ENCODE peak calls at places on chromosomes 16 and 17, in nine cellular contexts. Z is activated T-helper 1 cell treated with anti-CD3 and anti-CD28 coated beads, Interleukin-2, amount 50 U/mL, for 16 hours; Q is posterior vena cava; P is H54; O is OCI-LY7; M is neural progenitor cell; L is DMS153; R is kidney epithelial cell; F is AG08396. Y is an unnamed sample.

GRCh38 chr17:9050801-9051401 is 29.6 kb downstream of the NTN1 start:
- DNase-seq in R (peak; percentile 49), M (peak; percentile 74), P (peak; percentile 52), F (no peak), Z (no peak), O (no peak), L (no peak), Q (peak; percentile 59), Y (no peak)

GRCh38 chr16:17448640-17449638 is 21.8 kb downstream of the XYLT1 start:
- DNase-seq in L (no peak), Z (no peak), F (no peak), M (no peak), P (no peak), O (peak; percentile 51), Q (no peak), R (no peak), Y (peak; percentile 93)

GRCh38 chr17:21463779-21464407 is 87.7 kb downstream of the KCNJ12 start:
- DNase-seq in O (no peak), M (peak; percentile 59), Q (no peak), F (no peak), Z (no peak), L (no peak), R (no peak), P (no peak), Y (no peak)

GRCh38 chr16:81752225-81752875 is 26.7 kb upstream of the PLCG2 start:
- DNase-seq in O (peak; percentile 89), R (no peak), Q (peak; percentile 92), L (no peak), M (no peak), Z (no peak), P (no peak), F (no peak), Y (peak; percentile 95)

GRCh38 chr16:19137621-19138128 is 23.9 kb downstream of the ITPRIPL2 start:
- DNase-seq in Z (no peak), Q (no peak), L (no peak), P (no peak), M (no peak), R (no peak), F (no peak), O (no peak), Y (no peak)

GRCh38 chr17:76797441-76797840 is 59.5 kb downstream of the MFSD11 start:
- DNase-seq in F (no peak), Z (no peak), Q (no peak), P (no peak), L (no peak), O (no peak), R (no peak), M (no peak), Y (no peak)

GRCh38 chr16:24035127-24035842 is 199.5 kb downstream of the PRKCB start:
- DNase-seq in L (no peak), Q (no peak), Z (no peak), R (no peak), P (no peak), M (peak; percentile 14), F (no peak), O (no peak), Y (peak; percentile 84)

GRCh38 chr16:48444574-48444973 is 59.4 kb upstream of the SIAH1 start:
- DNase-seq in F (peak; percentile 77), L (no peak), Z (no peak), P (peak; percentile 70), O (no peak), M (no peak), Q (no peak), R (peak; percentile 61), Y (no peak)

GRCh38 chr16:77213542-77214108 is 14.4 kb downstream of the SYCE1L start:
- DNase-seq in P (peak; percentile 77), L (no peak), R (peak; percentile 85), F (peak; percentile 84), Z (no peak), O (no peak), M (no peak), Q (no peak), Y (peak; percentile 81)

GRCh38 chr16:81492307-81492706 is 47.7 kb downstream of the CMIP start:
- DNase-seq in Z (no peak), P (no peak), Q (no peak), R (no peak), F (no peak), O (no peak), M (peak; percentile 68), L (no peak), Y (no peak)

GRCh38 chr17:10048951-10049350 is 143.9 kb upstream of the RCVRN start:
- DNase-seq in M (no peak), Z (no peak), R (no peak), F (no peak), O (no peak), Q (peak; percentile 31), L (no peak), P (no peak), Y (no peak)

GRCh38 chr16:29761882-29762281 is 16.1 kb upstream of the C16orf54 start:
- DNase-seq in M (no peak), O (no peak), R (no peak), L (no peak), Z (no peak), F (no peak), P (no peak), Q (no peak), Y (no peak)

GRCh38 chr16:15682105-15682570 is 32.1 kb downstream of the NDE1 start:
- DNase-seq in O (peak; percentile 25), M (peak; percentile 26), F (peak; percentile 46), P (peak; percentile 37), L (no peak), Z (no peak), Q (peak; percentile 82), R (peak; percentile 42), Y (no peak)

GRCh38 chr17:81928497-81929252 is 1.1 kb upstream of the MAFG start:
- DNase-seq in R (no peak), O (peak; percentile 19), F (no peak), M (no peak), L (no peak), Z (no peak), Q (no peak), P (no peak), Y (no peak)

GRCh38 chr16:30942421-30942796 is 6.5 kb upstream of the ORAI3 start:
- DNase-seq in R (no peak), Q (no peak), P (no peak), O (no peak), F (no peak), Z (no peak), L (no peak), M (no peak), Y (no peak)

GRCh38 chr17:78399693-78400144 is 21.3 kb downstream of the PGS1 start:
- DNase-seq in Z (no peak), Q (no peak), P (no peak), F (no peak), L (no peak), M (no peak), O (no peak), R (no peak), Y (no peak)

GRCh38 chr17:4175921-4176802 is 33.2 kb downstream of the CYB5D2 start:
- DNase-seq in F (no peak), L (no peak), Q (peak; percentile 47), P (no peak), M (no peak), Z (peak; percentile 12), O (no peak), R (no peak), Y (peak; percentile 73)

GRCh38 chr17:36858119-36859002 is 78.9 kb upstream of the LHX1 start:
- DNase-seq in L (no peak), Z (no peak), F (no peak), O (no peak), M (no peak), R (no peak), Q (peak; percentile 67), P (no peak), Y (no peak)

GRCh38 chr17:57915980-57916757 is 39.0 kb downstream of the CUEDC1 start:
- DNase-seq in O (no peak), R (no peak), M (peak; percentile 94), Z (no peak), L (peak; percentile 85), Q (no peak), P (no peak), F (no peak), Y (no peak)

GRCh38 chr16:49505556-49505955 is 132.0 kb downstream of the C16orf78 start:
- DNase-seq in R (no peak), F (no peak), Z (no peak), P (no peak), M (no peak), O (no peak), Q (peak; percentile 41), L (no peak), Y (peak; percentile 46)

GRCh38 chr17:44307387-44308186 is 814 bp upstream of the RUNDC3A start:
- DNase-seq in L (peak; percentile 33), P (no peak), R (no peak), Z (no peak), F (peak; percentile 74), Q (no peak), O (no peak), M (peak; percentile 91), Y (peak; percentile 73)

GRCh38 chr17:73520369-73520761 is 123.9 kb downstream of the SDK2 start:
- DNase-seq in P (no peak), Q (no peak), F (no peak), M (no peak), L (no peak), R (no peak), O (no peak), Z (no peak), Y (peak; percentile 57)

Y was measured in spleen.